ENCODE peak calls at places on chromosomes 16 and 17, in five cellular contexts. A is adrenal gland, B is uterus, F is IMR-90, T is ovary. M is an unnamed sample.

GRCh38 chr16:372584-372983 is 2.2 kb upstream of the MRPL28 start:
- DNase-seq in A (no peak), F (no peak), B (no peak), T (no peak), M (no peak)

GRCh38 chr17:59496178-59496577 is 69.2 kb upstream of the DHX40 start:
- DNase-seq in B (no peak), A (no peak), F (no peak), T (no peak), M (no peak)

GRCh38 chr17:74444406-74444805 is 12.5 kb downstream of the GPRC5C start:
- DNase-seq in F (no peak), A (peak), B (peak), T (peak), M (no peak)

GRCh38 chr17:62150471-62150870 is 85.4 kb upstream of the MED13 start:
- DNase-seq in T (no peak), A (no peak), F (no peak), B (no peak), M (no peak)

GRCh38 chr16:82609140-82609539 is 17.6 kb upstream of the CDH13 start:
- DNase-seq in B (no peak), T (no peak), A (no peak), F (no peak), M (no peak)

GRCh38 chr16:71775949-71776348 is 32.7 kb downstream of the AP1G1 start:
- DNase-seq in T (no peak), A (no peak), B (no peak), F (no peak), M (no peak)

GRCh38 chr16:14015461-14015860 is 55.7 kb upstream of the MRTFB start:
- DNase-seq in T (no peak), A (no peak), F (no peak), B (no peak), M (no peak)

GRCh38 chr17:35609831-35610230 is 22.7 kb downstream of the AP2B1 start:
- DNase-seq in A (no peak), T (no peak), B (no peak), F (no peak), M (no peak)

GRCh38 chr17:34006126-34006525 is 249.0 kb upstream of the CCL2 start:
- DNase-seq in T (no peak), B (no peak), F (no peak), A (no peak), M (no peak)

GRCh38 chr17:35312790-35313711 is 60.4 kb downstream of the SLFN11 start:
- DNase-seq in A (peak), B (peak), F (peak), T (peak), M (no peak)

GRCh38 chr17:50348522-50349240 is 2.8 kb downstream of the XYLT2 start:
- DNase-seq in F (peak), A (peak), T (no peak), B (no peak), M (peak)

GRCh38 chr16:87584271-87584670 is 18.0 kb upstream of the JPH3 start:
- DNase-seq in A (no peak), T (no peak), F (peak), B (no peak), M (no peak)

GRCh38 chr17:47905221-47905733 is 9.2 kb downstream of the SP2 start:
- DNase-seq in F (peak), A (peak), B (peak), T (peak), M (no peak)

GRCh38 chr17:74677558-74678466 is 34.9 kb downstream of the CD300LF start:
- DNase-seq in B (peak), T (no peak), F (peak), A (no peak), M (peak)

GRCh38 chr17:38619937-38620550 is 14.3 kb upstream of the SRCIN1 start:
- DNase-seq in A (no peak), F (no peak), B (no peak), T (no peak), M (no peak)

GRCh38 chr16:53991181-53992056 is 287.5 kb downstream of the FTO start:
- DNase-seq in T (no peak), F (peak), B (no peak), A (no peak), M (no peak)

GRCh38 chr16:81817789-81818304 is 38.8 kb downstream of the PLCG2 start:
- DNase-seq in T (no peak), B (no peak), A (no peak), F (no peak), M (no peak)

GRCh38 chr16:15966420-15967222 is 17.2 kb downstream of the ABCC1 start:
- DNase-seq in T (no peak), F (peak), A (no peak), B (no peak), M (peak)

GRCh38 chr16:89897204-89897603 is 21.5 kb upstream of the MC1R start:
- DNase-seq in T (no peak), B (no peak), A (no peak), F (no peak), M (no peak)

GRCh38 chr17:2853722-2854580 is 57.7 kb downstream of the RAP1GAP2 start:
- DNase-seq in B (no peak), T (no peak), A (no peak), F (no peak), M (peak)

GRCh38 chr16:11145173-11145820 is 110.7 kb downstream of the SOCS1 start:
- DNase-seq in T (peak), F (peak), B (no peak), A (no peak), M (no peak)

GRCh38 chr16:84929421-84930297 is 81.7 kb downstream of the ZDHHC7 start:
- DNase-seq in B (peak), A (no peak), F (no peak), T (no peak), M (no peak)

GRCh38 chr16:14013571-14014283 is 57.4 kb upstream of the MRTFB start:
- DNase-seq in B (peak), A (peak), T (no peak), F (peak), M (no peak)

GRCh38 chr16:57900796-57901479 is 70.0 kb downstream of the CNGB1 start:
- DNase-seq in T (no peak), F (no peak), B (no peak), A (no peak), M (no peak)

GRCh38 chr17:60161598-60162330 is 12.0 kb downstream of the CA4 start:
- DNase-seq in T (no peak), F (no peak), A (peak), B (no peak), M (no peak)

DNA sequence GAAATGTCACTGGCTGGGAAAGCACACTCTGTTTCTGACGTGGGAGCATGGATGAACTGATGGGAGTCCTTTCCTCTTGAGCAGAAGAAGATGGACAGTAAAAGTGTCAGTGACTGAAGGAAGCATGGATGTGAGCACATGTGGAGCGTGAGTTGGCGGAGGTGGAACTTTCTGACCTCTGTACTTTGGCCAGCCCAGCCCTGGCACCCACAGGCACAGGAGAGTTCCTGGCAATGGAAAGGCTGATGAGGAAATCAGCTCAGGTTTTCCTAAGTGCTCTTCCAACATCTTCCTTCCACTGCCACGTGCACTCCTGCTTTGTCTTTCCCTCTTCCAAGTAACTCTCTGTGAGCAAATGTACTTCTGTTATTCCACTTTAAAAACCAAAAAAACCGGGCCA is 276.8 kb downstream of the NTN1 start:
- DNase-seq in A (no peak), T (no peak), F (no peak), B (no peak), M (no peak)
- TF ChIP-seq POLR2A in A (no peak), T (no peak), F (no peak), B (no peak), M (no peak)

DNA sequence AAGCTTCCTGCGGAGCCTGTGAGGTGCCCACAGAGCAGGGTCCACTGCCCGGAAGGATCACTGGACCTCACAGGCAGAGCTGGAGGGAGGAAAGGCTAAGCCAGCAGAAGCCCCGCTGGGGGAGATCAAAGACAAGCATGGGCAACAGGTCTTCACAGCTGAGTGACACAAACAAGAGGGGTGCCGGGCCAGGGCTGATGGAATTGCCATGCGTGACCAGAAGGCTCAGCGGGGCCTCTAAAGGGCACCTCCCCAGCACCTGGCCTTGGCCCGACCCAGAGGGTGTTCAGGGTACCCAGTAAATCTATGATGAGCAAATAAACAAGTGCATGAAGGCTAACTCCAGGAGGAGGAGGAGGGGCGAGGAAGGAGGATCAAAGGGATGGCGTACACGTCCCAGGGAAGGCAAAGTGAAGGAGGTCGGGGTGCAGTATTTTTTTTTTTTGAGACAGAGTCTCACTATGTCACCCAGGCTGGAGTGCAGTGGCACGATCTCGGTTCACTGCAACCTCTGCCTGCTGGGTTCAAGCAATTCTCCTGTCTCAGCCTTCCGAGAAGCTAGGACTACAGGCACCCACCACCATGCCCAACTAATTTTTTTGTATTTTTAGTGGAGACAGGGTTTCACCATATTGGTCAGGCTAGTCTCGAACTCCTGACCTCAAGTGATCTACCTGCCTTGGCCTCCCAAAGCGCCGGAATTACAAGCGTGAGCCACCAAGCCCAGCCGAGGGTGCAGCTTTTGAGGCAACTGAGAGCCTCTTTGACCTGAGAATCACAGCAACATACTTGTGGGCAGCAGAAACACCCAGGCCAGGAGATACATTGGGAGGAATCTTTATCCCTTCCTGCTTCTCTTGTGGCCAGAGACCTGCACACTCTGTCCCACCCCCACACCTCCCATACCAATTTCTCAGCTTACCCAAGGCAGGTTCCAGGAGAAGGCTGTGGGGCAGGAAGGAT is 16.1 kb upstream of the EXOC7 start:
- DNase-seq in B (no peak), A (no peak), T (no peak), F (no peak), M (peak)
- TF ChIP-seq POLR2A in B (no peak), A (no peak), T (no peak), F (no peak), M (no peak)

GRCh38 chr17:32483451-32484019 is 3.3 kb upstream of the CDK5R1 start:
- DNase-seq in A (peak), T (peak), B (peak), F (peak), M (peak)

GRCh38 chr17:32484628-32485027 is 2.2 kb upstream of the CDK5R1 start:
- DNase-seq in A (peak), B (no peak), T (peak), F (no peak), M (no peak)

GRCh38 chr17:32484041-32484461 is 2.7 kb upstream of the CDK5R1 start:
- DNase-seq in A (no peak), B (no peak), T (no peak), F (no peak), M (no peak)

GRCh38 chr17:32481193-32481592 is 5.6 kb upstream of the CDK5R1 start:
- DNase-seq in A (peak), T (no peak), B (no peak), F (no peak), M (no peak)

DNA sequence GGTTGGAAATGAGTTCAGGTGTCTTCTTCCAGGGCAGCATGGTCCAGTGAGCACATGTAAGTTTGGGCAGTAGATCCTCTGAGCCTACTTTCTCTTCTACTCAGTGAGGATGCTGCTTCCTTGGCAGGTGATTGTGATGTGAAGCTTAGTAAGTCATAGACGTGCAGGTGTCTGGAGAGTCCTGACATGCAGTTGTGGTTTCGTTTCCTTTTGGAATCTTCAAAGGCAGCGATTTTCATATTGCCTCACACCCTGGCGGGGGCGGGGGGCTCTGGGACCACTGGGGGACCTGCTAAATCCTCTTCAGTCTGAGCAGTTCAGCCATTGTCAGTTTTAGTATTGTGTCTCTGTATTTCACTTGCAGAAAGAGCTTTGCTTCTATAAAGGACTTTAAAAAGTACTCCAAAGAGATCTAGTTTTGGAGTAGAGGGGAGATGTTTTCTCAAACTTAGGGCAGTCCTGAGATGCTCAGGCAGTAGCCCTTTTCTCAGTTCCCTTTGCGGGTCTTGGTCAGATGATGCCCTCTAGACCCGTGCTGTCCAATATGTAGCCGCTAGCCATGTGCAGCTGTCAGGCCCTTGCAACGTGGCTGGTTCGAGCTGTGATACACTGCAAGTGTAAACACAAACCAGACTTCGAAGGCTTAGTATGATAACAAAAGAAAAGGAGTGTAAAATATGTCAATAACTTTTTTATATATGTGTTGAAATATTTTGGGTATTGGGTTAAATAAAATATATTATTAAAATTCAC is 4.0 kb upstream of the CDK5R1 start:
- DNase-seq in A (peak), F (peak), B (no peak), T (no peak), M (no peak)
- TF ChIP-seq POLR2A in A (no peak), F (no peak), B (no peak), T (no peak), M (no peak)

DNA sequence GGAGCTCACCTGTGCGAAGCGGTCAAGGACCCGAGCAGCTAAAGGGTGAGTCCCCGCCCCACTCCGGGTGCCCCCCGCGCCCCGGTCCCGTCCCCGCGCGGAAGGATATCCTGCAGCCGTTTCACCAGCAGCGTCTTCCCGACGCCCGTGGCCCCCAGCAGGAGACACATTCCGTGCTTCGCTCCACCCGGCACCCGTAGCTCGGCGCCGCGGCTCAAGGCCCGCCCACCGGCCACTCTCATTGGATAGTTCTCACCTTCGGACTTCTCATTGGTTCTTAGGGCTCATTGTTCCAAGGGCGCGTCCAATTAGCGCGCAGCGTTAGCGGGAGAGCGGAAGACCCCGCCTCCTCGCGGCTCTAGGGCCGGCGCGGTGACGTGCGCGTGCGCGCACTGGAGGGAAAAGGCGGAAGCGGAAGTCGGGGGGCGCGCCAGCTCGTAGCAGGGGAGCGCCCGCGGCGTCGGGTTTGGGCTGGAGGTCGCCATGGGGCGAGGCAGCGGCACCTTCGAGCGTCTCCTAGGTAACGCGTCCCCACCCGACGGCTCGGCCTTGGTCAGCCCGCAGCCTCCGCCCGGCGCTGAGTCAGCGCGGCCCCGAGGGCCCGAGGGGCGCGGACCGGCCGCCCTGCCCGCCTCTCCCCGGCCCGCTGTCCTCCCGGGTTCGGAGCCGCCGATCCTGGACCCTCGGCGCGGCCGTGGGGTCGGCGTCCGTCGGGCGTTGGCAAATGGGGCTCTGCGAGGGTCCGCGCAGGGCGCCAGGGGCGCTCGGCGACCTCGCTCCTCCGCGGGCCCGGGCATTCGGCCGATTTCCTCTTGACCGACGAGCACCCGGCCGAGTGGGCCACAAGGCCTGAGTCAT is at the start of the genes ARL16 and HGS:
- DNase-seq in A (peak), F (peak), B (peak), T (peak), M (peak)
- TF ChIP-seq POLR2A in A (peak), F (peak), B (no peak), T (peak), M (peak)

GRCh38 chr17:44348234-44348987 is 3.3 kb downstream of the GRN start:
- DNase-seq in B (no peak), T (no peak), A (peak), F (peak), M (peak)

GRCh38 chr17:44344939-44345496 is at the start of gene GRN:
- DNase-seq in A (peak), B (peak), F (peak), T (peak), M (peak)

GRCh38 chr17:44343510-44344209 is 1.4 kb upstream of the GRN start:
- DNase-seq in F (no peak), B (no peak), A (no peak), T (no peak), M (no peak)

GRCh38 chr17:44346064-44346844 is 1.2 kb downstream of the GRN start:
- DNase-seq in F (no peak), T (no peak), B (no peak), A (no peak), M (no peak)

GRCh38 chr17:44345497-44346026 is 460 bp downstream of the GRN start:
- DNase-seq in F (peak), T (peak), B (peak), A (peak), M (no peak)
- TF ChIP-seq POLR2A in F (no peak), T (no peak), B (no peak), A (no peak), M (no peak)

DNA sequence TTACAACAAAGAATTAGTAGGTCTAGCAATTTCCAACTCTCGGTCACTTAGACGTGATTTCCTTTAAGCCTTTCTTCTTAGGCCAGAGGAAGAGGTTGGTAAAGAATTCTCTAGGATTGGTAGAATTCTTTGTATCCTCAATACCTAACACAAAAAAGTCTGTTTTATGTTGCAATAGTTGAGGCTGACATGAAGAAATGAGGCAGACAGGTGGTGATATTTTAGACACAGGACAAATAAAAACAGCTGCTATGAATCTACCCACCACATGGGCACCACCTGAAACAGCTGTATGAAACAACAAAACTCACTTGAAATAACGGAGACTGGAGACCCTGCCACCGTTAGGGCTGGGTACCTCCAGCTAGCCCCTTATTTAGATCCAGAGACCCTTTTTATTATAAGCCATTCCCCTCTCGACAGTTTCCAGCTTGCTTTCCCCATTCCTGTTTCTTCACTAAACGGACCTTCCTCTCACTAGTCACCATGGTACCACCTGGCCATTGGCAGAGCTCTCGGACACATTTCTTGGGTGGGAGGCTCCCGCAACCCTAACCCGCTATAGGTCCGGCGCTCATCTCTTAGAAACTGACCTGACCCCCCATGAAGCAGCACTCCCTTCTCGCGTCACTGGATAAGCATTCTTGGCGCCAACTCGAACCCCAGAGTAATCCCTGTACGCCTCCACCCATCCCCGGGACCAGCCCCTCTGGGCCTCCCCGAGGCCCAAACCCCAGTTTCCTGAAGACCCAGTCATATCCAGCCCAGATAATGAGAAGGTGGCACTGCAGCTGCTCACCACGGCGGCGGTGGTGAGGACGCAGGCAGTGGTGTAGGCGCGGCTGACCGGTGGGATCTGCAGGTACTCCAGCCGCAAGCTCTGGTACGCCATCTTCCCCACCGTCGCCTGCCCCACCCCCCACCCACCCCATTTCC is at the start of gene DERL2:
- DNase-seq in T (no peak), A (peak), B (no peak), F (peak), M (peak)
- TF ChIP-seq POLR2A in T (peak), A (peak), B (no peak), F (no peak), M (peak)

GRCh38 chr17:28700278-28700677 is 11.4 kb downstream of the PROCA1 start:
- DNase-seq in A (no peak), F (no peak), B (no peak), T (no peak), M (no peak)
- TF ChIP-seq POLR2A in A (no peak), F (no peak), B (no peak), T (no peak), M (no peak)

GRCh38 chr17:40606548-40607353 is 40.9 kb downstream of the SMARCE1 start:
- DNase-seq in T (no peak), A (no peak), B (no peak), F (no peak), M (no peak)
- TF ChIP-seq POLR2A in T (no peak), A (no peak), B (no peak), F (no peak), M (no peak)

GRCh38 chr17:17175340-17175739 is 30.8 kb downstream of the PLD6 start:
- DNase-seq in T (no peak), B (no peak), F (no peak), A (no peak), M (no peak)
- TF ChIP-seq POLR2A in T (no peak), B (no peak), F (no peak), A (no peak), M (no peak)